ENCODE peak calls at places on chromosome 10, in seven cellular contexts. One of them, this sample, is unnamed.

GRCh38 chr10:52359466-52359865 is 45.4 kb downstream of the DKK1 start:
- DNase-seq in sciatic nerve: no peak
- DNase-seq in AG08395: no peak
- DNase-seq in fibroblast of the conjunctiva: no peak
- DNase-seq in NCI-H1436: no peak
- DNase-seq in M059J: peak; percentile 24
- DNase-seq in activated T-helper 9 cell treated with anti-CD3 and anti-CD28 coated beads, Interleukin-2, amount 50 U/mL, for 16 hours: no peak
- DNase-seq in this sample: no peak

GRCh38 chr10:5963071-5963470 is 14.3 kb downstream of the IL15RA start:
- DNase-seq in sciatic nerve: peak; percentile 35
- DNase-seq in AG08395: no peak
- DNase-seq in fibroblast of the conjunctiva: no peak
- DNase-seq in NCI-H1436: no peak
- DNase-seq in M059J: no peak
- DNase-seq in activated T-helper 9 cell treated with anti-CD3 and anti-CD28 coated beads, Interleukin-2, amount 50 U/mL, for 16 hours: no peak
- DNase-seq in this sample: no peak

GRCh38 chr10:93916257-93917063 is 22.7 kb downstream of the SLC35G1 start:
- DNase-seq in sciatic nerve: no peak
- DNase-seq in AG08395: peak; percentile 42
- DNase-seq in fibroblast of the conjunctiva: peak; percentile 35
- DNase-seq in NCI-H1436: peak; percentile 14
- DNase-seq in M059J: peak; percentile 58
- DNase-seq in activated T-helper 9 cell treated with anti-CD3 and anti-CD28 coated beads, Interleukin-2, amount 50 U/mL, for 16 hours: no peak
- DNase-seq in this sample: no peak

GRCh38 chr10:108801775-108802516 is 1121.4 kb downstream of the XPNPEP1 start:
- DNase-seq in sciatic nerve: no peak
- DNase-seq in AG08395: peak; percentile 27
- DNase-seq in fibroblast of the conjunctiva: no peak
- DNase-seq in NCI-H1436: no peak
- DNase-seq in M059J: peak; percentile 81
- DNase-seq in activated T-helper 9 cell treated with anti-CD3 and anti-CD28 coated beads, Interleukin-2, amount 50 U/mL, for 16 hours: no peak
- DNase-seq in this sample: no peak

GRCh38 chr10:96863922-96864543 is 31.9 kb downstream of the LCOR start:
- DNase-seq in sciatic nerve: no peak
- DNase-seq in AG08395: peak; percentile 54
- DNase-seq in fibroblast of the conjunctiva: no peak
- DNase-seq in NCI-H1436: peak; percentile 1
- DNase-seq in M059J: peak; percentile 90
- DNase-seq in activated T-helper 9 cell treated with anti-CD3 and anti-CD28 coated beads, Interleukin-2, amount 50 U/mL, for 16 hours: no peak
- DNase-seq in this sample: no peak

GRCh38 chr10:70341016-70341415 is 41.4 kb downstream of the LRRC20 start:
- DNase-seq in sciatic nerve: no peak
- DNase-seq in AG08395: no peak
- DNase-seq in fibroblast of the conjunctiva: no peak
- DNase-seq in NCI-H1436: no peak
- DNase-seq in M059J: no peak
- DNase-seq in activated T-helper 9 cell treated with anti-CD3 and anti-CD28 coated beads, Interleukin-2, amount 50 U/mL, for 16 hours: no peak
- DNase-seq in this sample: no peak

GRCh38 chr10:14822879-14823755 is 14.7 kb downstream of the CDNF start:
- DNase-seq in sciatic nerve: no peak
- DNase-seq in AG08395: peak; percentile 66
- DNase-seq in fibroblast of the conjunctiva: peak; percentile 31
- DNase-seq in NCI-H1436: peak; percentile 19
- DNase-seq in M059J: peak; percentile 47
- DNase-seq in activated T-helper 9 cell treated with anti-CD3 and anti-CD28 coated beads, Interleukin-2, amount 50 U/mL, for 16 hours: peak; percentile 6
- DNase-seq in this sample: no peak

GRCh38 chr10:104835422-104835821 is 194.3 kb downstream of the SORCS3 start:
- DNase-seq in sciatic nerve: no peak
- DNase-seq in AG08395: no peak
- DNase-seq in fibroblast of the conjunctiva: no peak
- DNase-seq in NCI-H1436: peak; percentile 64
- DNase-seq in M059J: no peak
- DNase-seq in activated T-helper 9 cell treated with anti-CD3 and anti-CD28 coated beads, Interleukin-2, amount 50 U/mL, for 16 hours: no peak
- DNase-seq in this sample: no peak

GRCh38 chr10:125639846-125640245 is 43.1 kb downstream of the TEX36 start:
- DNase-seq in sciatic nerve: no peak
- DNase-seq in AG08395: peak; percentile 23
- DNase-seq in fibroblast of the conjunctiva: no peak
- DNase-seq in NCI-H1436: no peak
- DNase-seq in M059J: no peak
- DNase-seq in activated T-helper 9 cell treated with anti-CD3 and anti-CD28 coated beads, Interleukin-2, amount 50 U/mL, for 16 hours: no peak
- DNase-seq in this sample: no peak

GRCh38 chr10:93815304-93816091 is 57.8 kb downstream of the LGI1 start:
- DNase-seq in sciatic nerve: no peak
- DNase-seq in AG08395: peak; percentile 28
- DNase-seq in fibroblast of the conjunctiva: peak; percentile 6
- DNase-seq in NCI-H1436: no peak
- DNase-seq in M059J: peak; percentile 59
- DNase-seq in activated T-helper 9 cell treated with anti-CD3 and anti-CD28 coated beads, Interleukin-2, amount 50 U/mL, for 16 hours: no peak
- DNase-seq in this sample: no peak

GRCh38 chr10:62916157-62916603 is 100.0 kb upstream of the EGR2 start:
- DNase-seq in sciatic nerve: no peak
- DNase-seq in AG08395: peak; percentile 84
- DNase-seq in fibroblast of the conjunctiva: peak; percentile 29
- DNase-seq in NCI-H1436: no peak
- DNase-seq in M059J: peak; percentile 7
- DNase-seq in activated T-helper 9 cell treated with anti-CD3 and anti-CD28 coated beads, Interleukin-2, amount 50 U/mL, for 16 hours: no peak
- DNase-seq in this sample: no peak

GRCh38 chr10:109247819-109248218 is 675.5 kb downstream of the XPNPEP1 start:
- DNase-seq in sciatic nerve: no peak
- DNase-seq in AG08395: no peak
- DNase-seq in fibroblast of the conjunctiva: no peak
- DNase-seq in NCI-H1436: no peak
- DNase-seq in M059J: no peak
- DNase-seq in activated T-helper 9 cell treated with anti-CD3 and anti-CD28 coated beads, Interleukin-2, amount 50 U/mL, for 16 hours: no peak
- DNase-seq in this sample: no peak

GRCh38 chr10:43809211-43809930 is 160.7 kb upstream of the ZNF32 start:
- DNase-seq in sciatic nerve: peak; percentile 74
- DNase-seq in AG08395: peak; percentile 93
- DNase-seq in fibroblast of the conjunctiva: peak; percentile 82
- DNase-seq in NCI-H1436: no peak
- DNase-seq in M059J: peak; percentile 95
- DNase-seq in activated T-helper 9 cell treated with anti-CD3 and anti-CD28 coated beads, Interleukin-2, amount 50 U/mL, for 16 hours: no peak
- DNase-seq in this sample: no peak

GRCh38 chr10:110398419-110399162 is 93.9 kb upstream of the SMNDC1 start:
- DNase-seq in sciatic nerve: no peak
- DNase-seq in AG08395: peak; percentile 96
- DNase-seq in fibroblast of the conjunctiva: peak; percentile 97
- DNase-seq in NCI-H1436: no peak
- DNase-seq in M059J: peak; percentile 99
- DNase-seq in activated T-helper 9 cell treated with anti-CD3 and anti-CD28 coated beads, Interleukin-2, amount 50 U/mL, for 16 hours: no peak
- DNase-seq in this sample: no peak

GRCh38 chr10:95650232-95650631 is 6.3 kb downstream of the ALDH18A1 start:
- DNase-seq in sciatic nerve: no peak
- DNase-seq in AG08395: no peak
- DNase-seq in fibroblast of the conjunctiva: no peak
- DNase-seq in NCI-H1436: no peak
- DNase-seq in M059J: peak; percentile 6
- DNase-seq in activated T-helper 9 cell treated with anti-CD3 and anti-CD28 coated beads, Interleukin-2, amount 50 U/mL, for 16 hours: no peak
- DNase-seq in this sample: no peak

GRCh38 chr10:94524146-94524545 is 21.4 kb upstream of the HELLS start:
- DNase-seq in sciatic nerve: no peak
- DNase-seq in AG08395: peak; percentile 53
- DNase-seq in fibroblast of the conjunctiva: no peak
- DNase-seq in NCI-H1436: no peak
- DNase-seq in M059J: peak; percentile 95
- DNase-seq in activated T-helper 9 cell treated with anti-CD3 and anti-CD28 coated beads, Interleukin-2, amount 50 U/mL, for 16 hours: no peak
- DNase-seq in this sample: no peak

GRCh38 chr10:102523250-102524029 is 19.7 kb downstream of the SUFU start:
- DNase-seq in sciatic nerve: peak; percentile 63
- DNase-seq in AG08395: peak; percentile 40
- DNase-seq in fibroblast of the conjunctiva: peak; percentile 31
- DNase-seq in NCI-H1436: no peak
- DNase-seq in M059J: peak; percentile 83
- DNase-seq in activated T-helper 9 cell treated with anti-CD3 and anti-CD28 coated beads, Interleukin-2, amount 50 U/mL, for 16 hours: no peak
- DNase-seq in this sample: no peak

GRCh38 chr10:76310681-76311080 is 879.3 kb downstream of the LRMDA start:
- DNase-seq in sciatic nerve: no peak
- DNase-seq in AG08395: no peak
- DNase-seq in fibroblast of the conjunctiva: no peak
- DNase-seq in NCI-H1436: no peak
- DNase-seq in M059J: no peak
- DNase-seq in activated T-helper 9 cell treated with anti-CD3 and anti-CD28 coated beads, Interleukin-2, amount 50 U/mL, for 16 hours: no peak
- DNase-seq in this sample: no peak

GRCh38 chr10:101780818-101781654 is 2.2 kb downstream of the NPM3 start:
- DNase-seq in sciatic nerve: no peak
- DNase-seq in AG08395: peak; percentile 89
- DNase-seq in fibroblast of the conjunctiva: peak; percentile 51
- DNase-seq in NCI-H1436: peak; percentile 57
- DNase-seq in M059J: peak; percentile 61
- DNase-seq in activated T-helper 9 cell treated with anti-CD3 and anti-CD28 coated beads, Interleukin-2, amount 50 U/mL, for 16 hours: peak; percentile 56
- DNase-seq in this sample: no peak

GRCh38 chr10:104317195-104318095 is 20.8 kb downstream of the ITPRIP start:
- DNase-seq in sciatic nerve: no peak
- DNase-seq in AG08395: peak; percentile 68
- DNase-seq in fibroblast of the conjunctiva: no peak
- DNase-seq in NCI-H1436: no peak
- DNase-seq in M059J: no peak
- DNase-seq in activated T-helper 9 cell treated with anti-CD3 and anti-CD28 coated beads, Interleukin-2, amount 50 U/mL, for 16 hours: no peak
- DNase-seq in this sample: no peak

GRCh38 chr10:77865585-77866324 is 60.8 kb downstream of the DLG5 start:
- DNase-seq in sciatic nerve: no peak
- DNase-seq in AG08395: no peak
- DNase-seq in fibroblast of the conjunctiva: no peak
- DNase-seq in NCI-H1436: peak; percentile 14
- DNase-seq in M059J: no peak
- DNase-seq in activated T-helper 9 cell treated with anti-CD3 and anti-CD28 coated beads, Interleukin-2, amount 50 U/mL, for 16 hours: no peak
- DNase-seq in this sample: no peak

GRCh38 chr10:122163182-122164027 is 107.7 kb upstream of the BTBD16 start:
- DNase-seq in sciatic nerve: no peak
- DNase-seq in AG08395: no peak
- DNase-seq in fibroblast of the conjunctiva: no peak
- DNase-seq in NCI-H1436: peak; percentile 76
- DNase-seq in M059J: peak; percentile 48
- DNase-seq in activated T-helper 9 cell treated with anti-CD3 and anti-CD28 coated beads, Interleukin-2, amount 50 U/mL, for 16 hours: no peak
- DNase-seq in this sample: peak; percentile 87

GRCh38 chr10:14022052-14022451 is 308.7 kb downstream of the FRMD4A start:
- DNase-seq in sciatic nerve: no peak
- DNase-seq in AG08395: no peak
- DNase-seq in fibroblast of the conjunctiva: no peak
- DNase-seq in NCI-H1436: no peak
- DNase-seq in M059J: no peak
- DNase-seq in activated T-helper 9 cell treated with anti-CD3 and anti-CD28 coated beads, Interleukin-2, amount 50 U/mL, for 16 hours: no peak
- DNase-seq in this sample: no peak

GRCh38 chr10:58457761-58458616 is 54.7 kb upstream of the BICC1 start:
- DNase-seq in sciatic nerve: no peak
- DNase-seq in AG08395: peak; percentile 77
- DNase-seq in fibroblast of the conjunctiva: peak; percentile 65
- DNase-seq in NCI-H1436: no peak
- DNase-seq in M059J: peak; percentile 59
- DNase-seq in activated T-helper 9 cell treated with anti-CD3 and anti-CD28 coated beads, Interleukin-2, amount 50 U/mL, for 16 hours: no peak
- DNase-seq in this sample: no peak

GRCh38 chr10:132662186-132662920 is 123.6 kb downstream of the NKX6-2 start:
- DNase-seq in sciatic nerve: no peak
- DNase-seq in AG08395: no peak
- DNase-seq in fibroblast of the conjunctiva: no peak
- DNase-seq in NCI-H1436: no peak
- DNase-seq in M059J: no peak
- DNase-seq in activated T-helper 9 cell treated with anti-CD3 and anti-CD28 coated beads, Interleukin-2, amount 50 U/mL, for 16 hours: no peak
- DNase-seq in this sample: no peak

GRCh38 chr10:75363431-75363830 is 38.1 kb downstream of the ZNF503 start:
- DNase-seq in sciatic nerve: no peak
- DNase-seq in AG08395: no peak
- DNase-seq in fibroblast of the conjunctiva: no peak
- DNase-seq in NCI-H1436: no peak
- DNase-seq in M059J: no peak
- DNase-seq in activated T-helper 9 cell treated with anti-CD3 and anti-CD28 coated beads, Interleukin-2, amount 50 U/mL, for 16 hours: no peak
- DNase-seq in this sample: no peak

GRCh38 chr10:98446121-98446655 is 547 bp downstream of the HPS1 start:
- DNase-seq in sciatic nerve: no peak
- DNase-seq in AG08395: peak; percentile 49
- DNase-seq in fibroblast of the conjunctiva: peak; percentile 4
- DNase-seq in NCI-H1436: no peak
- DNase-seq in M059J: peak; percentile 25
- DNase-seq in activated T-helper 9 cell treated with anti-CD3 and anti-CD28 coated beads, Interleukin-2, amount 50 U/mL, for 16 hours: peak; percentile 20
- DNase-seq in this sample: no peak

GRCh38 chr10:77332256-77332655 is 305.4 kb downstream of the KCNMA1 start:
- DNase-seq in sciatic nerve: no peak
- DNase-seq in AG08395: no peak
- DNase-seq in fibroblast of the conjunctiva: no peak
- DNase-seq in NCI-H1436: no peak
- DNase-seq in M059J: no peak
- DNase-seq in activated T-helper 9 cell treated with anti-CD3 and anti-CD28 coated beads, Interleukin-2, amount 50 U/mL, for 16 hours: no peak
- DNase-seq in this sample: no peak